ENCODE peak calls at places on chromosomes 7 and 10, in nine cellular contexts. Y, T, R, C, K, V, S, A and H are unnamed samples.
A peak's percentile ranks its signal among the peaks of the same experiment; 100 is the strongest.

GRCh38 chr10:129532838-129533237 is 65.8 kb downstream of the MGMT start:
- DNase-seq in C (no peak), R (no peak), T (no peak), S (no peak), K (no peak), A (no peak), Y (no peak), V (no peak), H (no peak)

GRCh38 chr10:87927091-87927490 is 63.7 kb downstream of the PTEN start:
- DNase-seq in K (no peak), R (no peak), A (no peak), T (no peak), C (peak; percentile 65), V (no peak), Y (no peak), S (no peak), H (peak; percentile 73)

GRCh38 chr7:3271298-3271697 is 29.8 kb upstream of the SDK1 start:
- DNase-seq in K (no peak), V (no peak), R (no peak), S (no peak), Y (no peak), T (no peak), A (no peak), C (no peak), H (no peak)

GRCh38 chr10:124213471-124213870 is 120.1 kb upstream of the CHST15 start:
- DNase-seq in K (no peak), V (no peak), T (no peak), S (no peak), Y (no peak), A (peak; percentile 19), R (no peak), C (no peak), H (no peak)

GRCh38 chr10:78445308-78445707 is 411.6 kb downstream of the RPS24 start:
- DNase-seq in V (no peak), Y (no peak), A (no peak), R (no peak), T (no peak), C (no peak), K (no peak), S (no peak), H (no peak)

GRCh38 chr7:156662269-156662668 is 21.7 kb downstream of the RNF32 start:
- DNase-seq in A (no peak), Y (no peak), K (no peak), V (no peak), C (no peak), T (no peak), S (no peak), R (no peak), H (no peak)

GRCh38 chr10:132919374-132920100 is 22.8 kb downstream of the CFAP46 start:
- DNase-seq in Y (no peak), A (no peak), T (no peak), S (no peak), K (no peak), R (no peak), V (no peak), C (no peak), H (no peak)

GRCh38 chr7:25928549-25929330 is 223.3 kb upstream of the NFE2L3 start:
- DNase-seq in T (no peak), A (no peak), C (no peak), V (no peak), Y (no peak), R (no peak), S (no peak), K (no peak), H (no peak)

GRCh38 chr7:16811555-16811954 is 6.8 kb upstream of the AGR2 start:
- DNase-seq in R (peak; percentile 62), V (no peak), S (no peak), Y (no peak), T (no peak), K (no peak), C (peak; percentile 57), A (peak; percentile 82), H (peak; percentile 74)

GRCh38 chr10:93384006-93384405 is 98.1 kb downstream of the MYOF start:
- DNase-seq in S (no peak), V (no peak), K (no peak), C (peak; percentile 89), Y (no peak), A (peak; percentile 98), T (no peak), R (no peak), H (no peak)

GRCh38 chr7:142391191-142391992 is 133.5 kb upstream of the PRSS58 start:
- DNase-seq in T (peak; percentile 92), K (no peak), A (peak; percentile 49), S (no peak), C (no peak), Y (no peak), R (no peak), V (no peak), H (no peak)

GRCh38 chr10:132443998-132444876 is 47.2 kb downstream of the PWWP2B start:
- DNase-seq in C (no peak), A (no peak), K (no peak), S (peak; percentile 42), Y (no peak), R (no peak), V (no peak), T (peak; percentile 69), H (no peak)

DNA sequence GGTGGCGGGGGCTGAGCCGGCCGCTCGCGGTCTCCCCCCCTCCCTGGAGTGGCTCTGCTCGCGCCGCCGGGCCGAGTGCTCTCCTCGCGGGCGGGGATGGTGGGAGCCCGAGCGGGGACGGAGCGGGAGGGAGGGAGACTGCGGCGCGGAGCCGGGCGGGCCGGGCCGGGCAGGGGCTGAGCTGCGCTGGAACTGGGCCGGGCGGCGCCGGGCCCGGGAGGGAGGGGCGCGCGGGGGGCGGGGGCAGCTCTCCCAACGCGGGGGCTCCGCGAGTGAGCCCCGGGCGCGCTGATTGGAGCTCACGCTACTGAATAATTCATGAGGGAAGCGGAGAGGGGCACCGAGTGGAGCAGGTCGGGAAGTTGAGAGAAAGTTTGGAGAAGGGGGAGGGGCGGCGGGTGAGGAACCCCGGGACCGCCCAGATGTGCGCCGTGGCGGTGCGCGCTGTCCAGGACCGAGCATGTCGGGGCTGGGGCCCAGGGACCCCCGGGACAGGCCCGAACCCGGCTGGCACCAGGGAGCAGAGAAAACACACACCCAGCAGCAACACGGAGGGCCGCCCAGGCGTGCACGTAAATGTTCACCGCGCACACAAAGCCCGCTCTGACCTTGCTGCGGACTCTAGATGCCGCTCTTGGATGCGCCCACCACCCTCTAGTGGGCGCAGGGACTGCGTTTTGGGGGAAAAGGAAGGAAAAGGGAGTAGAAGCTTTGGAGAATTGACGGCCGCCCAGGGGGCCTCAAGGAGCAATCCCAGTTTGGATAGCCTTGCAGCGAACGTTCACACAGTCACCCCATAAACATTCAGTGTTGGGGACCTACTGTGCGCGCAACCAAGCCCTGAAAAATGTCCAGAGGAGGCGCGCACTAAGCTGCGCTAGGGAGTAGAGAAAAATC is at the start of gene EPHB4:
- DNase-seq in K (peak; percentile 72), A (peak; percentile 84), V (peak; percentile 39), R (peak; percentile 89), T (peak; percentile 96), Y (peak; percentile 85), C (peak; percentile 88), S (peak; percentile 94), H (peak; percentile 80)
- H3K27me3 ChIP-seq in K (no peaks in the 10 kb centered on the region), A (no peaks in the 10 kb centered on the region), V (no peaks in the 10 kb centered on the region), R (no peaks in the 10 kb centered on the region), T (no peaks in the 10 kb centered on the region), Y (no peaks in the 10 kb centered on the region), C (no peaks in the 10 kb centered on the region), S (no peaks in the 10 kb centered on the region), H (no peaks in the 10 kb centered on the region)

DNA sequence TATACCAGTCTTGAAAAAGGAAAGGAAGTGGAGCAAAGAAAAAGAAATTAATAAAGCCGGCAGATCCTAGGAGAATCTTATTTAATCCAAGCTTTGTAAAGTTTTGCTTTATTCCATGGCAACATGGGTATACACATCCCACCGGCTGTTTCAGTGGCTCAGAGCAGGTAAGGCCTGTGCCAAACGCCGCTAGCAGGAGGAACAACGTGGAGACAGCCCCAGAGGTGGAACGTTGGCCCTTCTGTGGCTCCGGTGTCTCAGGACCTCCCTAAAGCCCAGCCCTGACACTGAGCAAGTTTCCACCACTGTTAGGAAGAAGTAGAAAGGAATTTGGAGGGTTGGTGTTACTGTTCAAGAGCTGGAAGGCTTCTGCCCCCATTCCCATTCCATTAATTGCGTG is 52.0 kb downstream of the EGFR start:
- DNase-seq in S (peak; percentile 44), C (no peak), T (no peak), A (no peak), R (no peak), K (no peak), V (no peak), Y (no peak), H (no peak)
- H3K27ac ChIP-seq in S (peak overlapping the region; percentile 3), C (no peak overlapping the region), T (no peak overlapping the region), A (peak overlapping the region; percentile 97), R (peak overlapping the region; percentile 41), K (no peak overlapping the region), V (peak overlapping the region; percentile 85), Y (peak overlapping the region; percentile 85), H (peak overlapping the region; percentile 25)

GRCh38 chr7:151891753-151892152 is 14.8 kb upstream of the PRKAG2 start:
- DNase-seq in A (no peak), K (no peak), R (no peak), T (peak; percentile 27), C (no peak), Y (no peak), V (no peak), S (no peak), H (no peak)

GRCh38 chr7:151894131-151895007 is 17.5 kb upstream of the PRKAG2 start:
- DNase-seq in V (no peak), K (no peak), A (no peak), T (peak; percentile 49), R (no peak), Y (no peak), C (no peak), S (no peak), H (no peak)

GRCh38 chr7:151891182-151891581 is 14.3 kb upstream of the PRKAG2 start:
- DNase-seq in C (no peak), T (peak; percentile 52), V (no peak), A (no peak), K (no peak), R (no peak), S (no peak), Y (peak; percentile 56), H (no peak)

GRCh38 chr7:151895008-151895661 is 18.2 kb upstream of the PRKAG2 start:
- DNase-seq in C (no peak), S (no peak), K (no peak), A (no peak), V (no peak), R (no peak), Y (no peak), T (peak; percentile 31), H (no peak)

GRCh38 chr7:151893405-151893923 is 16.5 kb upstream of the PRKAG2 start:
- DNase-seq in A (no peak), C (no peak), Y (no peak), K (no peak), R (no peak), V (no peak), T (peak; percentile 31), S (no peak), H (no peak)
- H3K27me3 ChIP-seq in A (peaks cover 30% of the 10 kb centered on the region), C (peaks cover 9% of the 10 kb centered on the region), Y (no peaks in the 10 kb centered on the region), K (peaks cover 20% of the 10 kb centered on the region), R (peaks cover 6% of the 10 kb centered on the region), V (no peaks in the 10 kb centered on the region), T (peaks cover 8% of the 10 kb centered on the region), S (no peaks in the 10 kb centered on the region), H (peaks cover 43% of the 10 kb centered on the region)

GRCh38 chr7:27608776-27609495 is 53.7 kb downstream of the HIBADH start:
- DNase-seq in T (no peak), A (no peak), V (no peak), C (peak; percentile 24), K (no peak), Y (no peak), S (no peak), R (no peak), H (peak; percentile 68)
- H3K27ac ChIP-seq in T (no peak overlapping the region), A (no peak overlapping the region), V (no peak overlapping the region), C (peak overlapping the region; percentile 32), K (no peak overlapping the region), Y (no peak overlapping the region), S (no peak overlapping the region), R (no peak overlapping the region), H (no peak overlapping the region)